ENCODE peak calls at places on chromosomes 5 and 9, in nine cellular contexts. One of them, this sample, is unnamed.

GRCh38 chr5:176402684-176403083 is 13.7 kb downstream of the CLTB start:
- ATAC-seq in left lung: no peak
- ATAC-seq in HepG2: peak; percentile 28
- ATAC-seq in T-helper 17 cell: no peak
- ATAC-seq in activated naive CD4-positive, alpha-beta T cell treated with anti-CD3 and anti-CD28 coated beads, Interleukin-2, amount 50 U/mL, for 72 hours: no peak
- ATAC-seq in activated naive CD8-positive, alpha-beta T cell treated with anti-CD3 and anti-CD28 coated beads, Interleukin-2, amount 10 ng/mL, durations not matched to agents 7 days and 5 days: no peak
- ATAC-seq in gastrocnemius medialis: peak; percentile 20
- ATAC-seq in pancreas: no peak
- ATAC-seq in activated CD4-positive, alpha-beta T cell treated with anti-CD3 and anti-CD28 coated beads for 36 hours: no peak
- ATAC-seq in this sample: no peak

GRCh38 chr9:76643399-76644117 is 120.7 kb upstream of the PCA3 start:
- ATAC-seq in HepG2: no peak
- ATAC-seq in gastrocnemius medialis: no peak
- ATAC-seq in left lung: peak; percentile 64
- ATAC-seq in activated CD4-positive, alpha-beta T cell treated with anti-CD3 and anti-CD28 coated beads for 36 hours: no peak
- ATAC-seq in activated naive CD4-positive, alpha-beta T cell treated with anti-CD3 and anti-CD28 coated beads, Interleukin-2, amount 50 U/mL, for 72 hours: no peak
- ATAC-seq in pancreas: no peak
- ATAC-seq in activated naive CD8-positive, alpha-beta T cell treated with anti-CD3 and anti-CD28 coated beads, Interleukin-2, amount 10 ng/mL, durations not matched to agents 7 days and 5 days: no peak
- ATAC-seq in T-helper 17 cell: no peak
- ATAC-seq in this sample: no peak

GRCh38 chr9:14087576-14087975 is 226.4 kb downstream of the NFIB start:
- ATAC-seq in T-helper 17 cell: no peak
- ATAC-seq in activated CD4-positive, alpha-beta T cell treated with anti-CD3 and anti-CD28 coated beads for 36 hours: no peak
- ATAC-seq in activated naive CD8-positive, alpha-beta T cell treated with anti-CD3 and anti-CD28 coated beads, Interleukin-2, amount 10 ng/mL, durations not matched to agents 7 days and 5 days: no peak
- ATAC-seq in gastrocnemius medialis: no peak
- ATAC-seq in activated naive CD4-positive, alpha-beta T cell treated with anti-CD3 and anti-CD28 coated beads, Interleukin-2, amount 50 U/mL, for 72 hours: no peak
- ATAC-seq in left lung: no peak
- ATAC-seq in HepG2: no peak
- ATAC-seq in pancreas: no peak
- ATAC-seq in this sample: no peak

GRCh38 chr9:15161744-15162143 is 145.3 kb downstream of the TTC39B start:
- ATAC-seq in activated naive CD8-positive, alpha-beta T cell treated with anti-CD3 and anti-CD28 coated beads, Interleukin-2, amount 10 ng/mL, durations not matched to agents 7 days and 5 days: no peak
- ATAC-seq in left lung: no peak
- ATAC-seq in pancreas: no peak
- ATAC-seq in HepG2: peak; percentile 66
- ATAC-seq in activated CD4-positive, alpha-beta T cell treated with anti-CD3 and anti-CD28 coated beads for 36 hours: no peak
- ATAC-seq in gastrocnemius medialis: no peak
- ATAC-seq in T-helper 17 cell: no peak
- ATAC-seq in activated naive CD4-positive, alpha-beta T cell treated with anti-CD3 and anti-CD28 coated beads, Interleukin-2, amount 50 U/mL, for 72 hours: no peak
- ATAC-seq in this sample: no peak

GRCh38 chr5:14767942-14768837 is 103.4 kb downstream of the ANKH start:
- ATAC-seq in HepG2: no peak
- ATAC-seq in activated naive CD8-positive, alpha-beta T cell treated with anti-CD3 and anti-CD28 coated beads, Interleukin-2, amount 10 ng/mL, durations not matched to agents 7 days and 5 days: no peak
- ATAC-seq in T-helper 17 cell: no peak
- ATAC-seq in activated naive CD4-positive, alpha-beta T cell treated with anti-CD3 and anti-CD28 coated beads, Interleukin-2, amount 50 U/mL, for 72 hours: no peak
- ATAC-seq in gastrocnemius medialis: no peak
- ATAC-seq in activated CD4-positive, alpha-beta T cell treated with anti-CD3 and anti-CD28 coated beads for 36 hours: peak; percentile 16
- ATAC-seq in left lung: peak; percentile 17
- ATAC-seq in pancreas: peak; percentile 30
- ATAC-seq in this sample: no peak

GRCh38 chr5:82105457-82105856 is 133.6 kb downstream of the ATG10 start:
- ATAC-seq in gastrocnemius medialis: no peak
- ATAC-seq in activated CD4-positive, alpha-beta T cell treated with anti-CD3 and anti-CD28 coated beads for 36 hours: peak; percentile 67
- ATAC-seq in activated naive CD8-positive, alpha-beta T cell treated with anti-CD3 and anti-CD28 coated beads, Interleukin-2, amount 10 ng/mL, durations not matched to agents 7 days and 5 days: no peak
- ATAC-seq in left lung: peak; percentile 29
- ATAC-seq in activated naive CD4-positive, alpha-beta T cell treated with anti-CD3 and anti-CD28 coated beads, Interleukin-2, amount 50 U/mL, for 72 hours: peak; percentile 82
- ATAC-seq in T-helper 17 cell: no peak
- ATAC-seq in pancreas: no peak
- ATAC-seq in HepG2: no peak
- ATAC-seq in this sample: no peak

GRCh38 chr5:105414067-105414466 is 1851.5 kb upstream of the NUDT12 start:
- ATAC-seq in activated naive CD8-positive, alpha-beta T cell treated with anti-CD3 and anti-CD28 coated beads, Interleukin-2, amount 10 ng/mL, durations not matched to agents 7 days and 5 days: no peak
- ATAC-seq in T-helper 17 cell: no peak
- ATAC-seq in left lung: no peak
- ATAC-seq in activated CD4-positive, alpha-beta T cell treated with anti-CD3 and anti-CD28 coated beads for 36 hours: no peak
- ATAC-seq in HepG2: no peak
- ATAC-seq in activated naive CD4-positive, alpha-beta T cell treated with anti-CD3 and anti-CD28 coated beads, Interleukin-2, amount 50 U/mL, for 72 hours: no peak
- ATAC-seq in gastrocnemius medialis: no peak
- ATAC-seq in pancreas: no peak
- ATAC-seq in this sample: no peak

GRCh38 chr5:73233461-73234151 is 60.6 kb downstream of the TMEM174 start:
- ATAC-seq in gastrocnemius medialis: peak; percentile 27
- ATAC-seq in pancreas: peak; percentile 83
- ATAC-seq in activated naive CD4-positive, alpha-beta T cell treated with anti-CD3 and anti-CD28 coated beads, Interleukin-2, amount 50 U/mL, for 72 hours: no peak
- ATAC-seq in HepG2: peak; percentile 41
- ATAC-seq in activated CD4-positive, alpha-beta T cell treated with anti-CD3 and anti-CD28 coated beads for 36 hours: no peak
- ATAC-seq in T-helper 17 cell: peak; percentile 25
- ATAC-seq in left lung: peak; percentile 64
- ATAC-seq in activated naive CD8-positive, alpha-beta T cell treated with anti-CD3 and anti-CD28 coated beads, Interleukin-2, amount 10 ng/mL, durations not matched to agents 7 days and 5 days: no peak
- ATAC-seq in this sample: peak; percentile 56

GRCh38 chr9:37968228-37968672 is 64.3 kb upstream of the SLC25A51 start:
- ATAC-seq in activated CD4-positive, alpha-beta T cell treated with anti-CD3 and anti-CD28 coated beads for 36 hours: no peak
- ATAC-seq in gastrocnemius medialis: peak; percentile 51
- ATAC-seq in activated naive CD4-positive, alpha-beta T cell treated with anti-CD3 and anti-CD28 coated beads, Interleukin-2, amount 50 U/mL, for 72 hours: no peak
- ATAC-seq in pancreas: no peak
- ATAC-seq in activated naive CD8-positive, alpha-beta T cell treated with anti-CD3 and anti-CD28 coated beads, Interleukin-2, amount 10 ng/mL, durations not matched to agents 7 days and 5 days: no peak
- ATAC-seq in HepG2: no peak
- ATAC-seq in T-helper 17 cell: no peak
- ATAC-seq in left lung: no peak
- ATAC-seq in this sample: no peak

GRCh38 chr5:14734382-14734781 is 69.9 kb downstream of the OTULIN start:
- ATAC-seq in left lung: no peak
- ATAC-seq in pancreas: no peak
- ATAC-seq in activated naive CD8-positive, alpha-beta T cell treated with anti-CD3 and anti-CD28 coated beads, Interleukin-2, amount 10 ng/mL, durations not matched to agents 7 days and 5 days: no peak
- ATAC-seq in gastrocnemius medialis: no peak
- ATAC-seq in activated CD4-positive, alpha-beta T cell treated with anti-CD3 and anti-CD28 coated beads for 36 hours: no peak
- ATAC-seq in T-helper 17 cell: no peak
- ATAC-seq in HepG2: no peak
- ATAC-seq in activated naive CD4-positive, alpha-beta T cell treated with anti-CD3 and anti-CD28 coated beads, Interleukin-2, amount 50 U/mL, for 72 hours: no peak
- ATAC-seq in this sample: no peak

GRCh38 chr9:114503522-114504340 is 1.5 kb downstream of the WHRN start:
- ATAC-seq in pancreas: no peak
- ATAC-seq in activated naive CD8-positive, alpha-beta T cell treated with anti-CD3 and anti-CD28 coated beads, Interleukin-2, amount 10 ng/mL, durations not matched to agents 7 days and 5 days: no peak
- ATAC-seq in activated naive CD4-positive, alpha-beta T cell treated with anti-CD3 and anti-CD28 coated beads, Interleukin-2, amount 50 U/mL, for 72 hours: no peak
- ATAC-seq in left lung: no peak
- ATAC-seq in T-helper 17 cell: no peak
- ATAC-seq in activated CD4-positive, alpha-beta T cell treated with anti-CD3 and anti-CD28 coated beads for 36 hours: no peak
- ATAC-seq in HepG2: no peak
- ATAC-seq in gastrocnemius medialis: no peak
- ATAC-seq in this sample: no peak

GRCh38 chr5:146866263-146866662 is 12.3 kb downstream of the PPP2R2B start:
- ATAC-seq in activated CD4-positive, alpha-beta T cell treated with anti-CD3 and anti-CD28 coated beads for 36 hours: no peak
- ATAC-seq in T-helper 17 cell: no peak
- ATAC-seq in pancreas: no peak
- ATAC-seq in activated naive CD8-positive, alpha-beta T cell treated with anti-CD3 and anti-CD28 coated beads, Interleukin-2, amount 10 ng/mL, durations not matched to agents 7 days and 5 days: no peak
- ATAC-seq in activated naive CD4-positive, alpha-beta T cell treated with anti-CD3 and anti-CD28 coated beads, Interleukin-2, amount 50 U/mL, for 72 hours: no peak
- ATAC-seq in left lung: no peak
- ATAC-seq in HepG2: no peak
- ATAC-seq in gastrocnemius medialis: no peak
- ATAC-seq in this sample: no peak

GRCh38 chr9:108151161-108151586 is 661.6 kb upstream of the KLF4 start:
- ATAC-seq in activated CD4-positive, alpha-beta T cell treated with anti-CD3 and anti-CD28 coated beads for 36 hours: no peak
- ATAC-seq in gastrocnemius medialis: peak; percentile 22
- ATAC-seq in T-helper 17 cell: no peak
- ATAC-seq in left lung: no peak
- ATAC-seq in pancreas: no peak
- ATAC-seq in HepG2: no peak
- ATAC-seq in activated naive CD4-positive, alpha-beta T cell treated with anti-CD3 and anti-CD28 coated beads, Interleukin-2, amount 50 U/mL, for 72 hours: no peak
- ATAC-seq in activated naive CD8-positive, alpha-beta T cell treated with anti-CD3 and anti-CD28 coated beads, Interleukin-2, amount 10 ng/mL, durations not matched to agents 7 days and 5 days: no peak
- ATAC-seq in this sample: peak; percentile 14

GRCh38 chr5:77066823-77067442 is 20.2 kb downstream of the ZBED3 start:
- ATAC-seq in HepG2: no peak
- ATAC-seq in gastrocnemius medialis: peak; percentile 92
- ATAC-seq in left lung: peak; percentile 65
- ATAC-seq in activated CD4-positive, alpha-beta T cell treated with anti-CD3 and anti-CD28 coated beads for 36 hours: peak; percentile 60
- ATAC-seq in T-helper 17 cell: no peak
- ATAC-seq in activated naive CD8-positive, alpha-beta T cell treated with anti-CD3 and anti-CD28 coated beads, Interleukin-2, amount 10 ng/mL, durations not matched to agents 7 days and 5 days: no peak
- ATAC-seq in pancreas: peak; percentile 40
- ATAC-seq in activated naive CD4-positive, alpha-beta T cell treated with anti-CD3 and anti-CD28 coated beads, Interleukin-2, amount 50 U/mL, for 72 hours: peak; percentile 59
- ATAC-seq in this sample: peak; percentile 71

GRCh38 chr9:36018755-36019720 is 17.7 kb upstream of the RECK start:
- ATAC-seq in pancreas: no peak
- ATAC-seq in T-helper 17 cell: no peak
- ATAC-seq in activated CD4-positive, alpha-beta T cell treated with anti-CD3 and anti-CD28 coated beads for 36 hours: no peak
- ATAC-seq in activated naive CD4-positive, alpha-beta T cell treated with anti-CD3 and anti-CD28 coated beads, Interleukin-2, amount 50 U/mL, for 72 hours: no peak
- ATAC-seq in left lung: peak; percentile 14
- ATAC-seq in activated naive CD8-positive, alpha-beta T cell treated with anti-CD3 and anti-CD28 coated beads, Interleukin-2, amount 10 ng/mL, durations not matched to agents 7 days and 5 days: no peak
- ATAC-seq in HepG2: no peak
- ATAC-seq in gastrocnemius medialis: no peak
- ATAC-seq in this sample: no peak

GRCh38 chr5:124789104-124789605 is 42.7 kb upstream of the ZNF608 start:
- ATAC-seq in T-helper 17 cell: no peak
- ATAC-seq in HepG2: no peak
- ATAC-seq in pancreas: no peak
- ATAC-seq in left lung: no peak
- ATAC-seq in activated naive CD8-positive, alpha-beta T cell treated with anti-CD3 and anti-CD28 coated beads, Interleukin-2, amount 10 ng/mL, durations not matched to agents 7 days and 5 days: no peak
- ATAC-seq in gastrocnemius medialis: no peak
- ATAC-seq in activated CD4-positive, alpha-beta T cell treated with anti-CD3 and anti-CD28 coated beads for 36 hours: no peak
- ATAC-seq in activated naive CD4-positive, alpha-beta T cell treated with anti-CD3 and anti-CD28 coated beads, Interleukin-2, amount 50 U/mL, for 72 hours: no peak
- ATAC-seq in this sample: no peak

This sample was measured in gastroesophageal sphincter.